ENCODE peak calls at places on chromosome 5, in eight cellular contexts. N is NCI-H1105 treated with DMSO at 0.1 percent for 48 hours; O is stimulated activated CD4-positive, alpha-beta T cell treated with anti-CD3 and anti-CD28 coated beads, Interleukin-1b, Interleukin-23, amount 100 ng/mL, for 4 hours; U is stomach; H is skeletal muscle cell; C is Panc1; L is left ventricle myocardium inferior; Q is HTR-8/SVneo. B is an unnamed sample.

GRCh38 chr5:151556808-151557207 is 34.3 kb downstream of the FAT2 start:
- DNase-seq in N (no peak), O (no peak), U (no peak), H (no peak), C (no peak), L (no peak), Q (no peak), B (peak)

GRCh38 chr5:126777257-126777973 is 479 bp downstream of the LMNB1 start:
- DNase-seq in N (peak), O (peak), U (peak), H (peak), C (no peak), L (peak), Q (no peak), B (peak)

GRCh38 chr5:90308787-90309585 is 100.6 kb downstream of the CETN3 start:
- DNase-seq in N (no peak), O (no peak), U (no peak), H (no peak), C (no peak), L (no peak), Q (no peak), B (no peak)

GRCh38 chr5:11046160-11046559 is 285.1 kb upstream of the DAP start:
- DNase-seq in N (no peak), O (no peak), U (no peak), H (no peak), C (peak), L (no peak), Q (no peak), B (peak)

GRCh38 chr5:132268698-132269551 is 11.4 kb downstream of the PDLIM4 start:
- DNase-seq in N (no peak), O (no peak), U (no peak), H (no peak), C (no peak), L (no peak), Q (no peak), B (no peak)

GRCh38 chr5:149940077-149940574 is 4.5 kb downstream of the PDE6A start:
- DNase-seq in N (no peak), O (no peak), U (no peak), H (no peak), C (no peak), L (no peak), Q (no peak), B (peak)

GRCh38 chr5:166369326-166369725 is 1922.1 kb upstream of the WWC1 start:
- DNase-seq in N (no peak), O (no peak), U (no peak), H (no peak), C (no peak), L (no peak), Q (no peak), B (no peak)

GRCh38 chr5:169828385-169828784 is 151.9 kb downstream of the INSYN2B start:
- DNase-seq in N (no peak), O (no peak), U (no peak), H (no peak), C (no peak), L (no peak), Q (no peak), B (no peak)

GRCh38 chr5:38022621-38023020 is 182.8 kb upstream of the GDNF start:
- DNase-seq in N (no peak), O (no peak), U (no peak), H (no peak), C (no peak), L (no peak), Q (no peak), B (no peak)

GRCh38 chr5:40429258-40430111 is 250.2 kb upstream of the PTGER4 start:
- DNase-seq in N (no peak), O (no peak), U (no peak), H (peak), C (no peak), L (peak), Q (no peak), B (peak)

GRCh38 chr5:89948977-89949376 is 460.6 kb downstream of the CETN3 start:
- DNase-seq in N (no peak), O (no peak), U (no peak), H (no peak), C (no peak), L (no peak), Q (no peak), B (no peak)

GRCh38 chr5:78514427-78515345 is 133.9 kb downstream of the LHFPL2 start:
- DNase-seq in N (no peak), O (no peak), U (no peak), H (no peak), C (no peak), L (no peak), Q (no peak), B (no peak)

GRCh38 chr5:1946776-1947175 is 64.1 kb upstream of the IRX4 start:
- DNase-seq in N (no peak), O (no peak), U (no peak), H (no peak), C (no peak), L (peak), Q (no peak), B (no peak)

GRCh38 chr5:93145767-93146166 is 435.3 kb downstream of the NR2F1-AS1 start:
- DNase-seq in N (no peak), O (no peak), U (no peak), H (no peak), C (no peak), L (no peak), Q (no peak), B (no peak)

GRCh38 chr5:143677403-143677802 is 134.6 kb upstream of the HMHB1 start:
- DNase-seq in N (no peak), O (no peak), U (no peak), H (no peak), C (no peak), L (no peak), Q (no peak), B (no peak)

GRCh38 chr5:178131446-178131996 is 707 bp downstream of the RMND5B start:
- DNase-seq in N (no peak), O (no peak), U (no peak), H (no peak), C (no peak), L (no peak), Q (no peak), B (no peak)

GRCh38 chr5:34652466-34652865 is 3.7 kb upstream of the RAI14 start:
- DNase-seq in N (no peak), O (no peak), U (no peak), H (no peak), C (no peak), L (no peak), Q (no peak), B (no peak)

GRCh38 chr5:113039229-113039628 is 62.6 kb downstream of the DCP2 start:
- DNase-seq in N (no peak), O (no peak), U (no peak), H (no peak), C (no peak), L (no peak), Q (no peak), B (no peak)

GRCh38 chr5:171750316-171750788 is 35.3 kb upstream of the SMIM23 start:
- DNase-seq in N (no peak), O (no peak), U (no peak), H (no peak), C (no peak), L (peak), Q (peak), B (peak)

GRCh38 chr5:115774684-115775083 is 41.8 kb downstream of the CDO1 start:
- DNase-seq in N (no peak), O (no peak), U (no peak), H (peak), C (no peak), L (peak), Q (no peak), B (no peak)